ENCODE peak calls at places on chromosomes 3 and 15, in five cellular contexts. Y, T, S, O and R are unnamed samples.

GRCh38 chr15:60840703-60841411 is 361.9 kb upstream of the ICE2 start:
- DNase-seq in T (no peak), O (no peak), S (no peak), Y (peak), R (no peak)

GRCh38 chr3:190575441-190576190 is 61.7 kb downstream of the IL1RAP start:
- DNase-seq in T (no peak), S (no peak), Y (no peak), O (no peak), R (no peak)

GRCh38 chr3:165855581-165855980 is 18.4 kb upstream of the BCHE start:
- DNase-seq in O (no peak), Y (no peak), S (peak), T (no peak), R (peak)

GRCh38 chr3:13135251-13135810 is 62.1 kb upstream of the IQSEC1 start:
- DNase-seq in Y (no peak), S (no peak), O (peak), T (no peak), R (no peak)

GRCh38 chr15:89972085-89972484 is 29.0 kb upstream of the ZNF710 start:
- DNase-seq in O (no peak), S (peak), T (no peak), Y (no peak), R (no peak)

GRCh38 chr3:126466886-126467610 is 8.6 kb downstream of the ZXDC start:
- DNase-seq in O (no peak), S (no peak), T (no peak), Y (no peak), R (no peak)

GRCh38 chr3:126376464-126376863 is 18.2 kb upstream of the CFAP100 start:
- DNase-seq in O (no peak), T (no peak), S (no peak), Y (no peak), R (no peak)

GRCh38 chr3:94946683-94947082 is 883.8 kb downstream of the NSUN3 start:
- DNase-seq in O (no peak), Y (no peak), S (no peak), T (no peak), R (no peak)

GRCh38 chr3:62874398-62875102 is 666 bp downstream of the CADPS start:
- DNase-seq in Y (no peak), O (peak), T (no peak), S (no peak), R (no peak)

GRCh38 chr15:85639752-85640381 is 154.9 kb downstream of the KLHL25 start:
- DNase-seq in Y (no peak), O (no peak), S (peak), T (no peak), R (peak)

GRCh38 chr3:171374661-171375285 is 85.4 kb downstream of the TNIK start:
- DNase-seq in O (no peak), Y (no peak), S (peak), T (no peak), R (peak)

GRCh38 chr15:80549191-80549590 is 145.0 kb downstream of the ARNT2 start:
- DNase-seq in Y (no peak), O (no peak), T (no peak), S (peak), R (peak)

GRCh38 chr15:57138260-57138895 is 219.9 kb downstream of the TCF12 start:
- DNase-seq in O (no peak), Y (no peak), S (peak), T (no peak), R (peak)

GRCh38 chr15:38084289-38084688 is 149.8 kb downstream of the TMCO5A start:
- DNase-seq in T (no peak), O (no peak), S (peak), Y (no peak), R (peak)

GRCh38 chr3:140529096-140529495 is 148.8 kb upstream of the TRIM42 start:
- DNase-seq in T (no peak), S (peak), O (no peak), Y (no peak), R (peak)

GRCh38 chr3:141881702-141882101 is 5.3 kb downstream of the ATP1B3 start:
- DNase-seq in O (no peak), T (no peak), Y (no peak), S (no peak), R (no peak)

GRCh38 chr15:72155021-72155621 is 36.9 kb downstream of the SENP8 start:
- DNase-seq in Y (no peak), O (peak), T (peak), S (peak), R (peak)

GRCh38 chr3:134392336-134392983 is 18.2 kb upstream of the AMOTL2 start:
- DNase-seq in T (no peak), O (no peak), Y (no peak), S (no peak), R (no peak)

GRCh38 chr15:35874260-35874905 is 328.4 kb upstream of the DPH6 start:
- DNase-seq in T (no peak), Y (no peak), S (peak), O (no peak), R (peak)

GRCh38 chr3:23804441-23805227 is 1.1 kb upstream of the UBE2E1 start:
- DNase-seq in T (no peak), O (no peak), Y (no peak), S (no peak), R (peak)

GRCh38 chr3:152595975-152596832 is 238.7 kb upstream of the P2RY1 start:
- DNase-seq in Y (no peak), T (no peak), O (no peak), S (peak), R (no peak)

GRCh38 chr3:71478568-71478967 is 105.0 kb downstream of the FOXP1 start:
- DNase-seq in T (no peak), S (peak), Y (peak), O (no peak), R (peak)

GRCh38 chr15:48627260-48627969 is 18.1 kb downstream of the FBN1 start:
- DNase-seq in Y (no peak), S (peak), O (no peak), T (no peak), R (peak)

GRCh38 chr3:9951126-9951525 is 1.1 kb downstream of the PRRT3 start:
- DNase-seq in T (no peak), O (no peak), Y (no peak), S (no peak), R (no peak)

GRCh38 chr15:34886134-34886533 is 83.4 kb downstream of the AQR start:
- DNase-seq in S (peak), O (no peak), Y (no peak), T (no peak), R (no peak)

GRCh38 chr15:55394694-55395093 is 13.5 kb downstream of the CCPG1 start:
- DNase-seq in T (no peak), Y (no peak), S (no peak), O (no peak), R (no peak)

GRCh38 chr3:169243122-169243521 is 420.4 kb downstream of the MECOM start:
- DNase-seq in S (no peak), T (no peak), Y (no peak), O (no peak), R (no peak)